ENCODE peak calls at places on chromosomes 2 and 18, in ten cellular contexts. One of them, this sample, is unnamed.

GRCh38 chr2:1721706-1722483 is 22.4 kb downstream of the PXDN start:
- DNase-seq in brain microvascular endothelial cell: peak
- DNase-seq in A549: no peak
- DNase-seq in epithelial cell of esophagus: peak
- DNase-seq in colonic mucosa: no peak
- DNase-seq in cardiac fibroblast: peak
- DNase-seq in tibial artery: peak
- DNase-seq in mammary epithelial cell: peak
- DNase-seq in prostate gland: no peak
- DNase-seq in WERI-Rb-1: no peak
- DNase-seq in this sample: no peak

GRCh38 chr2:126302043-126302442 is 353.9 kb upstream of the GYPC start:
- DNase-seq in brain microvascular endothelial cell: no peak
- DNase-seq in A549: no peak
- DNase-seq in epithelial cell of esophagus: no peak
- DNase-seq in colonic mucosa: no peak
- DNase-seq in cardiac fibroblast: no peak
- DNase-seq in tibial artery: no peak
- DNase-seq in mammary epithelial cell: no peak
- DNase-seq in prostate gland: no peak
- DNase-seq in WERI-Rb-1: no peak
- DNase-seq in this sample: no peak

GRCh38 chr2:33134086-33134763 is 187.5 kb downstream of the LTBP1 start:
- DNase-seq in brain microvascular endothelial cell: peak
- DNase-seq in A549: peak
- DNase-seq in epithelial cell of esophagus: peak
- DNase-seq in colonic mucosa: peak
- DNase-seq in cardiac fibroblast: peak
- DNase-seq in tibial artery: peak
- DNase-seq in mammary epithelial cell: peak
- DNase-seq in prostate gland: peak
- DNase-seq in WERI-Rb-1: no peak
- DNase-seq in this sample: no peak

GRCh38 chr2:152506843-152507242 is 171.9 kb downstream of the FMNL2 start:
- DNase-seq in brain microvascular endothelial cell: peak
- DNase-seq in A549: no peak
- DNase-seq in epithelial cell of esophagus: peak
- DNase-seq in colonic mucosa: no peak
- DNase-seq in cardiac fibroblast: peak
- DNase-seq in tibial artery: no peak
- DNase-seq in mammary epithelial cell: peak
- DNase-seq in prostate gland: no peak
- DNase-seq in WERI-Rb-1: no peak
- DNase-seq in this sample: no peak

GRCh38 chr2:71879509-71880184 is 268.0 kb downstream of the CYP26B1 start:
- DNase-seq in brain microvascular endothelial cell: no peak
- DNase-seq in A549: no peak
- DNase-seq in epithelial cell of esophagus: no peak
- DNase-seq in colonic mucosa: no peak
- DNase-seq in cardiac fibroblast: peak
- DNase-seq in tibial artery: no peak
- DNase-seq in mammary epithelial cell: no peak
- DNase-seq in prostate gland: no peak
- DNase-seq in WERI-Rb-1: no peak
- DNase-seq in this sample: no peak

GRCh38 chr2:215843579-215843978 is 169.8 kb downstream of the MREG start:
- DNase-seq in brain microvascular endothelial cell: peak
- DNase-seq in A549: no peak
- DNase-seq in epithelial cell of esophagus: peak
- DNase-seq in colonic mucosa: no peak
- DNase-seq in cardiac fibroblast: peak
- DNase-seq in tibial artery: peak
- DNase-seq in mammary epithelial cell: peak
- DNase-seq in prostate gland: no peak
- DNase-seq in WERI-Rb-1: no peak
- DNase-seq in this sample: no peak

GRCh38 chr2:11368059-11368572 is 23.7 kb upstream of the ROCK2 start:
- DNase-seq in brain microvascular endothelial cell: no peak
- DNase-seq in A549: no peak
- DNase-seq in epithelial cell of esophagus: no peak
- DNase-seq in colonic mucosa: no peak
- DNase-seq in cardiac fibroblast: peak
- DNase-seq in tibial artery: no peak
- DNase-seq in mammary epithelial cell: no peak
- DNase-seq in prostate gland: no peak
- DNase-seq in WERI-Rb-1: no peak
- DNase-seq in this sample: no peak

GRCh38 chr18:59372975-59373374 is 13.9 kb upstream of the LMAN1 start:
- DNase-seq in brain microvascular endothelial cell: no peak
- DNase-seq in A549: no peak
- DNase-seq in epithelial cell of esophagus: peak
- DNase-seq in colonic mucosa: no peak
- DNase-seq in cardiac fibroblast: no peak
- DNase-seq in tibial artery: no peak
- DNase-seq in mammary epithelial cell: no peak
- DNase-seq in prostate gland: no peak
- DNase-seq in WERI-Rb-1: no peak
- DNase-seq in this sample: no peak

GRCh38 chr18:63207154-63207790 is 112.3 kb downstream of the BCL2 start:
- DNase-seq in brain microvascular endothelial cell: no peak
- DNase-seq in A549: no peak
- DNase-seq in epithelial cell of esophagus: no peak
- DNase-seq in colonic mucosa: peak
- DNase-seq in cardiac fibroblast: no peak
- DNase-seq in tibial artery: no peak
- DNase-seq in mammary epithelial cell: no peak
- DNase-seq in prostate gland: no peak
- DNase-seq in WERI-Rb-1: no peak
- DNase-seq in this sample: peak

GRCh38 chr18:59917422-59917821 is 17.6 kb downstream of the PMAIP1 start:
- DNase-seq in brain microvascular endothelial cell: no peak
- DNase-seq in A549: no peak
- DNase-seq in epithelial cell of esophagus: peak
- DNase-seq in colonic mucosa: no peak
- DNase-seq in cardiac fibroblast: peak
- DNase-seq in tibial artery: no peak
- DNase-seq in mammary epithelial cell: peak
- DNase-seq in prostate gland: no peak
- DNase-seq in WERI-Rb-1: no peak
- DNase-seq in this sample: no peak

GRCh38 chr2:17625446-17625845 is 85.0 kb downstream of the VSNL1 start:
- DNase-seq in brain microvascular endothelial cell: no peak
- DNase-seq in A549: no peak
- DNase-seq in epithelial cell of esophagus: no peak
- DNase-seq in colonic mucosa: no peak
- DNase-seq in cardiac fibroblast: no peak
- DNase-seq in tibial artery: no peak
- DNase-seq in mammary epithelial cell: no peak
- DNase-seq in prostate gland: no peak
- DNase-seq in WERI-Rb-1: no peak
- DNase-seq in this sample: no peak

GRCh38 chr2:20584045-20584636 is 66.8 kb downstream of the HS1BP3 start:
- DNase-seq in brain microvascular endothelial cell: peak
- DNase-seq in A549: peak
- DNase-seq in epithelial cell of esophagus: peak
- DNase-seq in colonic mucosa: no peak
- DNase-seq in cardiac fibroblast: no peak
- DNase-seq in tibial artery: no peak
- DNase-seq in mammary epithelial cell: peak
- DNase-seq in prostate gland: no peak
- DNase-seq in WERI-Rb-1: no peak
- DNase-seq in this sample: no peak
- H3K4me3 ChIP-seq in brain microvascular endothelial cell: no peak
- H3K4me3 ChIP-seq in A549: no peak
- H3K4me3 ChIP-seq in epithelial cell of esophagus: no peak
- H3K4me3 ChIP-seq in colonic mucosa: no peak
- H3K4me3 ChIP-seq in cardiac fibroblast: no peak
- H3K4me3 ChIP-seq in tibial artery: no peak
- H3K4me3 ChIP-seq in mammary epithelial cell: no peak
- H3K4me3 ChIP-seq in prostate gland: no peak
- H3K4me3 ChIP-seq in WERI-Rb-1: no peak
- H3K4me3 ChIP-seq in this sample: no peak

GRCh38 chr18:39842042-39842791 is 2112.8 kb upstream of the PIK3C3 start:
- DNase-seq in brain microvascular endothelial cell: no peak
- DNase-seq in A549: no peak
- DNase-seq in epithelial cell of esophagus: no peak
- DNase-seq in colonic mucosa: no peak
- DNase-seq in cardiac fibroblast: no peak
- DNase-seq in tibial artery: no peak
- DNase-seq in mammary epithelial cell: no peak
- DNase-seq in prostate gland: no peak
- DNase-seq in WERI-Rb-1: no peak
- DNase-seq in this sample: no peak
- H3K4me3 ChIP-seq in brain microvascular endothelial cell: peak
- H3K4me3 ChIP-seq in A549: peak
- H3K4me3 ChIP-seq in epithelial cell of esophagus: peak
- H3K4me3 ChIP-seq in colonic mucosa: no peak
- H3K4me3 ChIP-seq in cardiac fibroblast: peak
- H3K4me3 ChIP-seq in tibial artery: peak
- H3K4me3 ChIP-seq in mammary epithelial cell: peak
- H3K4me3 ChIP-seq in prostate gland: peak
- H3K4me3 ChIP-seq in WERI-Rb-1: peak
- H3K4me3 ChIP-seq in this sample: no peak

GRCh38 chr2:28896906-28897305 is 2.4 kb downstream of the WDR43 start:
- DNase-seq in brain microvascular endothelial cell: peak
- DNase-seq in A549: peak
- DNase-seq in epithelial cell of esophagus: peak
- DNase-seq in colonic mucosa: no peak
- DNase-seq in cardiac fibroblast: no peak
- DNase-seq in tibial artery: no peak
- DNase-seq in mammary epithelial cell: peak
- DNase-seq in prostate gland: no peak
- DNase-seq in WERI-Rb-1: no peak
- DNase-seq in this sample: no peak

GRCh38 chr2:28901202-28901601 is 6.7 kb downstream of the WDR43 start:
- DNase-seq in brain microvascular endothelial cell: no peak
- DNase-seq in A549: no peak
- DNase-seq in epithelial cell of esophagus: no peak
- DNase-seq in colonic mucosa: no peak
- DNase-seq in cardiac fibroblast: no peak
- DNase-seq in tibial artery: no peak
- DNase-seq in mammary epithelial cell: no peak
- DNase-seq in prostate gland: no peak
- DNase-seq in WERI-Rb-1: no peak
- DNase-seq in this sample: no peak

GRCh38 chr2:28894470-28895188 is at the start of gene WDR43:
- DNase-seq in brain microvascular endothelial cell: peak
- DNase-seq in A549: peak
- DNase-seq in epithelial cell of esophagus: peak
- DNase-seq in colonic mucosa: peak
- DNase-seq in cardiac fibroblast: peak
- DNase-seq in tibial artery: peak
- DNase-seq in mammary epithelial cell: peak
- DNase-seq in prostate gland: peak
- DNase-seq in WERI-Rb-1: peak
- DNase-seq in this sample: peak

GRCh38 chr2:28895189-28895893 is 874 bp downstream of the WDR43 start:
- DNase-seq in brain microvascular endothelial cell: peak
- DNase-seq in A549: peak
- DNase-seq in epithelial cell of esophagus: peak
- DNase-seq in colonic mucosa: peak
- DNase-seq in cardiac fibroblast: peak
- DNase-seq in tibial artery: peak
- DNase-seq in mammary epithelial cell: peak
- DNase-seq in prostate gland: peak
- DNase-seq in WERI-Rb-1: peak
- DNase-seq in this sample: peak

DNA sequence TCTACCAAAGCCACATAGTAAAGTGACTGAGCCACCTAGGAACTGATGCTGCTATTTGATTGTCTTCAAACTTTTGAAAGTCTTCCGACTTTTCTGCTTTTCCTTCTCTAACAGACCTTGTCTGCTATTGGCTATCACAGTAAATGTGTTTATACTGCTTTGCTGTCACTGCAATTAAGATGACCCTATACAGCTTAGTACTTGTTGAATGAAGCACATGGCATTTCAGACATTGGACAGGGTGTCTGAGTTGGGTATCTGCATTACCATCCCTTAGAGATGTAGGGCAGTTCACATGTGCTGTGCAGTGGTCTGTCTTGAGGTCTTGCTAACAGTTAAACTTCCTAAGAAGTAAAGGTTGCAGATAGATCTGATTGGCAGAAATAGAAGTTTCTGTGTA is 3.6 kb downstream of the WDR43 start:
- DNase-seq in brain microvascular endothelial cell: no peak
- DNase-seq in A549: no peak
- DNase-seq in epithelial cell of esophagus: no peak
- DNase-seq in colonic mucosa: no peak
- DNase-seq in cardiac fibroblast: no peak
- DNase-seq in tibial artery: no peak
- DNase-seq in mammary epithelial cell: no peak
- DNase-seq in prostate gland: no peak
- DNase-seq in WERI-Rb-1: no peak
- DNase-seq in this sample: no peak
- H3K4me3 ChIP-seq in brain microvascular endothelial cell: no peak
- H3K4me3 ChIP-seq in A549: no peak
- H3K4me3 ChIP-seq in epithelial cell of esophagus: no peak
- H3K4me3 ChIP-seq in colonic mucosa: no peak
- H3K4me3 ChIP-seq in cardiac fibroblast: no peak
- H3K4me3 ChIP-seq in tibial artery: no peak
- H3K4me3 ChIP-seq in mammary epithelial cell: no peak
- H3K4me3 ChIP-seq in prostate gland: no peak
- H3K4me3 ChIP-seq in WERI-Rb-1: no peak
- H3K4me3 ChIP-seq in this sample: no peak

GRCh38 chr2:143140864-143141637 is 11.8 kb downstream of the ARHGAP15 start:
- DNase-seq in brain microvascular endothelial cell: no peak
- DNase-seq in A549: no peak
- DNase-seq in epithelial cell of esophagus: no peak
- DNase-seq in colonic mucosa: no peak
- DNase-seq in cardiac fibroblast: no peak
- DNase-seq in tibial artery: no peak
- DNase-seq in mammary epithelial cell: no peak
- DNase-seq in prostate gland: no peak
- DNase-seq in WERI-Rb-1: no peak
- DNase-seq in this sample: no peak
- H3K4me3 ChIP-seq in brain microvascular endothelial cell: no peak
- H3K4me3 ChIP-seq in A549: no peak
- H3K4me3 ChIP-seq in epithelial cell of esophagus: no peak
- H3K4me3 ChIP-seq in colonic mucosa: no peak
- H3K4me3 ChIP-seq in cardiac fibroblast: no peak
- H3K4me3 ChIP-seq in tibial artery: no peak
- H3K4me3 ChIP-seq in mammary epithelial cell: no peak
- H3K4me3 ChIP-seq in prostate gland: no peak
- H3K4me3 ChIP-seq in WERI-Rb-1: no peak
- H3K4me3 ChIP-seq in this sample: peak